ENCODE peak calls at places on chromosome 11, in eight cellular contexts. O is lower lobe of right lung, S is AG04450, F is tibial artery, Z is psoas muscle, E is hepatocyte, W is tibial nerve, N is right lobe of liver. C is an unnamed sample.

GRCh38 chr11:12213920-12214319 is 103.5 kb downstream of the MICAL2 start:
- DNase-seq in F (no peak), O (no peak), N (no peak), W (no peak), Z (no peak), S (no peak), E (no peak), C (no peak)

GRCh38 chr11:2691991-2692841 is 7.6 kb downstream of the KCNQ1OT1 start:
- DNase-seq in N (no peak), O (no peak), Z (peak), W (no peak), E (no peak), S (no peak), F (peak), C (no peak)

GRCh38 chr11:117182551-117182935 is 4.0 kb downstream of the SIDT2 start:
- DNase-seq in N (peak), F (no peak), E (no peak), O (peak), S (no peak), Z (peak), W (no peak), C (no peak)

GRCh38 chr11:2772544-2773031 is 72.8 kb upstream of the KCNQ1OT1 start:
- DNase-seq in Z (peak), O (peak), E (no peak), S (peak), W (no peak), F (peak), N (peak), C (no peak)

GRCh38 chr11:58301576-58301975 is 33.5 kb upstream of the OR10W1 start:
- DNase-seq in S (peak), N (no peak), F (no peak), E (no peak), O (no peak), Z (no peak), W (no peak), C (no peak)

GRCh38 chr11:103327721-103328120 is 218.5 kb downstream of the DYNC2H1 start:
- DNase-seq in E (no peak), O (no peak), N (no peak), Z (no peak), F (no peak), S (no peak), W (no peak), C (no peak)

GRCh38 chr11:28242596-28242995 is 134.4 kb downstream of the METTL15 start:
- DNase-seq in N (no peak), E (no peak), S (no peak), F (no peak), W (no peak), O (no peak), Z (no peak), C (no peak)

GRCh38 chr11:95082576-95083001 is 7.1 kb upstream of the ENDOD1 start:
- DNase-seq in Z (no peak), S (no peak), F (no peak), W (no peak), E (no peak), O (no peak), N (no peak), C (no peak)

GRCh38 chr11:74670171-74670570 is 61.1 kb downstream of the CHRDL2 start:
- DNase-seq in F (no peak), S (no peak), E (no peak), Z (no peak), W (no peak), O (no peak), N (no peak), C (no peak)

GRCh38 chr11:118291453-118291852 is 13.1 kb upstream of the CD3E start:
- DNase-seq in N (no peak), O (no peak), S (no peak), F (no peak), W (no peak), E (no peak), Z (no peak), C (no peak)

GRCh38 chr11:99865951-99866350 is 821.1 kb upstream of the ARHGAP42 start:
- DNase-seq in O (no peak), S (no peak), Z (no peak), W (no peak), N (no peak), F (no peak), E (no peak), C (no peak)

GRCh38 chr11:45847908-45848316 is 637 bp downstream of the CRY2 start:
- DNase-seq in O (peak), Z (peak), S (no peak), W (peak), N (peak), E (peak), F (peak), C (peak)

GRCh38 chr11:34149786-34150185 is 44.4 kb downstream of the NAT10 start:
- DNase-seq in N (no peak), E (no peak), S (no peak), O (peak), Z (peak), F (no peak), W (no peak), C (no peak)

GRCh38 chr11:108647701-108648527 is 17.0 kb upstream of the DDX10 start:
- DNase-seq in S (peak), N (peak), Z (peak), E (peak), O (peak), W (peak), F (peak), C (peak)

GRCh38 chr11:19311306-19312030 is 70.7 kb upstream of the E2F8 start:
- DNase-seq in N (peak), O (no peak), F (no peak), E (peak), S (peak), Z (peak), W (peak), C (no peak)

GRCh38 chr11:108221401-108221800 is 1.0 kb downstream of the NPAT start:
- DNase-seq in E (no peak), N (no peak), O (no peak), F (no peak), Z (no peak), S (no peak), W (no peak), C (no peak)

GRCh38 chr11:112174789-112175595 is at the start of gene BCO2:
- DNase-seq in Z (peak), O (peak), E (peak), S (no peak), F (peak), N (peak), W (peak), C (peak)

GRCh38 chr11:130635937-130636336 is 187.5 kb downstream of the ADAMTS15 start:
- DNase-seq in O (no peak), N (no peak), F (no peak), E (no peak), S (no peak), Z (no peak), W (no peak), C (no peak)

GRCh38 chr11:65791719-65792213 is 4.9 kb downstream of the OVOL1 start:
- DNase-seq in E (no peak), F (no peak), W (no peak), Z (no peak), N (no peak), S (no peak), O (peak), C (no peak)

GRCh38 chr11:10139656-10140055 is 154.4 kb downstream of the SBF2 start:
- DNase-seq in F (no peak), N (no peak), E (peak), Z (no peak), O (no peak), S (no peak), W (no peak), C (no peak)

GRCh38 chr11:125072210-125072960 is 9.3 kb downstream of the SLC37A2 start:
- DNase-seq in F (no peak), W (peak), Z (no peak), N (peak), S (no peak), O (peak), E (peak), C (no peak)

GRCh38 chr11:98137437-98137836 is 883.3 kb upstream of the CNTN5 start:
- DNase-seq in F (no peak), O (no peak), E (no peak), Z (no peak), S (no peak), W (no peak), N (no peak), C (no peak)

GRCh38 chr11:125281831-125282595 is 117.5 kb downstream of the PKNOX2 start:
- DNase-seq in E (no peak), N (no peak), S (no peak), W (no peak), O (no peak), F (no peak), Z (no peak), C (no peak)

GRCh38 chr11:79090191-79090590 is 350.6 kb downstream of the TENM4 start:
- DNase-seq in S (no peak), N (no peak), W (no peak), Z (no peak), E (no peak), O (no peak), F (no peak), C (no peak)

GRCh38 chr11:120543816-120544215 is 32.3 kb downstream of the GRIK4 start:
- DNase-seq in Z (no peak), S (no peak), W (no peak), O (no peak), E (no peak), F (no peak), N (no peak), C (no peak)

GRCh38 chr11:100863080-100863581 is 176.0 kb downstream of the ARHGAP42 start:
- DNase-seq in F (no peak), W (peak), S (peak), N (no peak), O (no peak), E (peak), Z (no peak), C (no peak)

GRCh38 chr11:3860360-3860759 is 4.9 kb downstream of the STIM1 start:
- DNase-seq in F (no peak), O (no peak), S (no peak), Z (no peak), E (no peak), N (no peak), W (no peak), C (no peak)

GRCh38 chr11:86469491-86470388 is 95.1 kb downstream of the CCDC81 start:
- DNase-seq in N (no peak), F (peak), S (no peak), O (no peak), W (no peak), E (no peak), Z (no peak), C (no peak)

GRCh38 chr11:112016765-112017356 is 8.3 kb upstream of the DLAT start:
- DNase-seq in N (no peak), O (no peak), Z (no peak), E (no peak), F (no peak), S (no peak), W (no peak), C (no peak)

GRCh38 chr11:50098186-50098725 is 65.6 kb downstream of the OR4C45 start:
- DNase-seq in F (no peak), Z (no peak), S (no peak), N (no peak), O (no peak), E (no peak), W (no peak), C (no peak)

GRCh38 chr11:12862761-12863469 is 146.2 kb upstream of the RASSF10 start:
- DNase-seq in E (peak), Z (peak), O (no peak), S (peak), F (no peak), W (peak), N (peak), C (no peak)

GRCh38 chr11:48041877-48042698 is 61.7 kb downstream of the PTPRJ start:
- DNase-seq in E (no peak), F (no peak), Z (no peak), N (no peak), S (no peak), O (no peak), W (no peak), C (no peak)

GRCh38 chr11:66727282-66727882 is 1.6 kb downstream of the SPTBN2 start:
- DNase-seq in W (no peak), E (peak), F (no peak), N (peak), O (no peak), Z (peak), S (no peak), C (no peak)

GRCh38 chr11:14370496-14370895 is 11.5 kb upstream of the RRAS2 start:
- DNase-seq in S (no peak), N (no peak), W (no peak), F (no peak), Z (no peak), O (no peak), E (no peak), C (no peak)

DNA sequence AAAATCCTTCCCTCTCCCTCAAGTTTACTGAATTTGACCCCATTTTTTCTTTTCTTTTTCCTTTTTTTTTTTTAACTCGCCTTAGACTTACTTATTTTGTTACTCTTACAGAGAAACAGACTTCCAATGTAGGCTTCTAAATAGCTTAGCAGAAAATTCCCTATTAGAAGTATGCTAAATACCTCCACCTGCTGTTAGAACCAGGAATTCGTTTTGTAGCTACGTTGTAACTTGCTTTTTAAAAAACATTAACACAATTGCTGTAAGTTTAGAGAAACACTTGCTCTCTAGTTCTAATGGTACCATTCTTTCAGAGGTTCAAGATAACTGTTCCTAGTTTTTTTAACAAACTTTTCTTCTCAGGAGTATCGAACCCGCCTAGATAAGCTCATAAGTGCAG is 324.2 kb downstream of the DCDC1 start:
- DNase-seq in W (no peak), N (no peak), E (peak), S (no peak), Z (no peak), O (no peak), F (no peak), C (no peak)
- TF ChIP-seq CTCF in W (no peak), N (peak), E (peak), S (peak), Z (no peak), O (no peak), F (no peak), C (no peak)

DNA sequence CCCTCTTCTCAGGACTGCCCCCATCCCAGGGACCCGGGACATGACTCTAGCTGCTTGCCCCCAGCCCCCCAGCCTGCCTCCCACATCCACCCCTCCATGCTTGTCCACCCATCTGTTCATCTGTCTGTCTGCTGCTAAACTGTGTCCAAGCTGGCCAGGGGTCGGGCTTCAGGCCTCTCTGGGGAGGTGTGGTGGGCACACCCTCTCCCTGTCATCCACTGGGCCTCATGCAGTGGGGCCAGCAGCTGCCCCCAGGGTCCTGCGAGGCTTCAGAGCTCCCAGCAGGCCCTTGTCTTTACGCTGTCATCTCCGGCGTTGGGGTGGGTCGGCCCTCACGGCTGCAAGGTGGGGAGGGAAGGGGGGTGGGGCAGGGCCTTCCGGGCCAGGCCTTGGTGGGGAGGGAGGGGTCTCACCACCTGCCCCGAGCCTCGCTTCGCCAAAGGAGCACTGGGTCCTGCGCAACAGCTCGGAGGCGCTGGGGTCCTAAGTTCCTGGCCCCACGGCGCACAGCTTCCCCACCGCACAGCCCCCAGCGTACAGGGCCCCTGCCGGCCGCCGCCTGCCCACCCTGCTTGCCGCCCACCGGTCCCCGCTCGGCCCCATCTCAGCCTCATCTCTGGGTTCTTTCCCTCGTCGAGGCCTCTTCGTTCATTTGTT is 26.7 kb downstream of the MOB2 start:
- DNase-seq in F (no peak), W (no peak), Z (no peak), N (no peak), E (no peak), O (no peak), S (no peak), C (no peak)
- H3K27ac ChIP-seq in F (peak), W (peak), Z (no peak), N (no peak), E (no peak), O (no peak), S (no peak), C (no peak)

GRCh38 chr11:7572001-7572712 is 58.4 kb downstream of the PPFIBP2 start:
- DNase-seq in W (no peak), S (no peak), Z (no peak), N (peak), F (no peak), O (peak), E (peak), C (no peak)
- TF ChIP-seq CTCF in W (no peak), S (no peak), Z (no peak), N (no peak), F (no peak), O (no peak), E (no peak), C (no peak)

GRCh38 chr11:96337541-96338530 is 5.2 kb downstream of the MAML2 start:
- DNase-seq in F (no peak), N (no peak), E (peak), S (no peak), W (no peak), O (no peak), Z (no peak), C (no peak)
- H3K27ac ChIP-seq in F (peak), N (no peak), E (peak), S (no peak), W (peak), O (peak), Z (no peak), C (no peak)

DNA sequence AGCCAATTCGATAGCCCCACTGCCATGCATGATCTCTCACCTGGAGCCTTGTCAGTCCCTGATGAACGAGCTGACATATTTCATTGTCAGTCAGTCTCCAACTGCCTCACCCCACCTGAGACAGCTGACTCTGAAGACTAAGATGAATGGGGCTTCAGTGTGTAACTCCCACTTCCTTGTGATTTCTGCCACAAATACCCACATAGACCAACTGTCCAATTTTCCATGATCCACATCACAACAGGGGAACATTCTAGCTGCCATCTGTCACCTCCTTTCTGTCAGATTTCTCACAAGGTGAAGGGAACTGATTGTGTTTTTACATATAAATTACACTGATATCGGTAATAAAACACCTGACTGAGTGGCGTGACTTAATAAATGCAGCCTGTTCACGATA is 206.5 kb downstream of the FAM181B start:
- DNase-seq in F (no peak), O (no peak), W (no peak), E (no peak), S (no peak), N (no peak), Z (no peak), C (no peak)
- TF ChIP-seq CTCF in F (no peak), O (no peak), W (no peak), E (no peak), S (no peak), N (no peak), Z (no peak), C (no peak)

DNA sequence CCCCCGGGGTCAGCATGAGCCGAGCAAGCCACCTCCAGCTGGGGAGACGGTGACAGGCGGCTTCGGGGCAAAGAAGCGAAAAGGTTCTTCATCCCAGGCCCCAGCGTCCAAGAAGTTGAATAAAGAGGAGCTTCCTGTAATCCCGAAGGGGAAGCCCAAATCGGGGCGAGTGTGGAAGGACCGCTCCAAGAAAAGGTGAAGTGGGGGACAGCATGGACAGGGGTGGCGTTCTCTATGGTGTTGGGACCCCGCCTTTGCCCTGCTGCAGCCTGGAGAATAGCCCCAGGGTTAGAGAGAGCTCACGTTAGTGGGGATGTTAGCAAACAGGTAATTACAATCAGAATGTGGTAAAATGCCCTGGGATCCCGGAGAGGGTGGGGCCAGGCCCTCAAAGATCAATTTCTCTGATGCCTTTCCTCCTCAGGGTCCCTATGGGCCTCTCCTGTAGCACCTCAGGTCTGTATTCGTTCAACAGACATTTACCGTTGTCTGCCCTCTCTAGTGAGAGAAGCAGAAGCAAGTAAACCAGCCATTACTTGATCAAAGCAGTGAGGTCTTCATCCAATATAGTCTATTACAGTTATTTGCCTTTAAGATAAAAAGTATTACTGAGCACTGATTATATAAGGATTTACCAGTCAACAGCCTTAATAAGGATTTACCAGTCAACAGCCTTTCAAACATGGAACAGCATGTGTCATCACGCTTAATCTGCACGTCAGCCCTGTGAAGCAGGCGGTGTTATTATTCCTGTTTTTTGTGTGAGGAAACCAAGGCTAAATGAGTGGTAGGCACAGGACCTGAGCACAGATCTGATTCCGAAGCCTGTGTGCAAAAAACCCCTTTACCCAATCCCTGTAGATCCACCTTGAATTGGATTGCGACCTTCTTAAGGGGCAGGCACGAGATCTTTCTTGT is 1.0 kb downstream of the CCDC86 start:
- DNase-seq in S (no peak), Z (peak), O (no peak), W (no peak), N (no peak), E (no peak), F (no peak), C (no peak)
- H3K27ac ChIP-seq in S (no peak), Z (peak), O (peak), W (peak), N (peak), E (peak), F (peak), C (no peak)

DNA sequence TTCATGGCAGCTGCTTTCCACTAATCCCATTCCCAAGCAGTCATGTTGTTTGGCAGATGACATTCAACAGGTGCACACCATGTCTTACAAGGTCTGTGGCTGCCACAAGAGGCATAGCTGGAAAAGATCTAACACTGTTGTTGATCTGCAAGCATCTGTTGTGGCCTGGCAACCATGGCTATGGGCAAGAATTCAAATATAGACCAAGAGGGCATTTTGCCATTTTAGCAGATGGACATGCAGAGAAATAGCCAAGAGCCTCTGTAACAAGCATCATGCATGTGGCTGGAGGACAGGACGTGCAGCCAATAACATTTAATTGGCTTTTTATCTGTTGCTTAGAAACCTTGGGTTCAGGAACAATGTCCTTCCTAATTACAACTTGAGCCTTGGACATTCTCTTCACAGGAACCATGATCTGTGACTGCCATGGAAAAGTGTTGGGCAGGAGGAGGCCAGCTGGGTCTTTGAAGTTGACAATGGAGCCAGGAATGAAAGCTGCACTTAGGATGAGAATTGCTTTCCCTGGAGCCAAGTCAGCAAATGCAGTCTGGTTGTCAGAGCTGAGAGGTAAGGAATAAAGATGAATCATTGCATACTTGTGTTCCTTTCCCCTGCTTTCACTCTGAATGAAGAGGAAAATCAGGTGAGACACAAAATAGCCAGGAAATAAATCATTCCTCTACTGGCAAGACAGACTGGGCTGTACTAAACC is 113.6 kb upstream of the ANO5 start:
- DNase-seq in F (no peak), S (no peak), O (no peak), E (peak), Z (no peak), N (no peak), W (no peak), C (no peak)
- TF ChIP-seq CTCF in F (no peak), S (no peak), O (no peak), E (no peak), Z (no peak), N (no peak), W (no peak), C (no peak)

GRCh38 chr11:15816996-15817395 is 539.4 kb downstream of the SOX6 start:
- DNase-seq in E (no peak), N (no peak), O (no peak), W (no peak), Z (no peak), F (no peak), S (no peak), C (no peak)
- H3K27ac ChIP-seq in E (no peak), N (no peak), O (peak), W (peak), Z (no peak), F (peak), S (no peak), C (no peak)